ENCODE peak calls at places on chromosomes 5 and 9, in six cellular contexts. One of them, this sample, is unnamed.

GRCh38 chr9:125889524-125890473 is 142.6 kb downstream of the PBX3 start:
- DNase-seq in Panc1: no peak
- DNase-seq in astrocyte of the spinal cord: peak
- DNase-seq in heart right ventricle: peak
- DNase-seq in GM10248: peak
- DNase-seq in T-cell: peak
- DNase-seq in this sample: peak

GRCh38 chr9:85527331-85528015 is 214.3 kb downstream of the AGTPBP1 start:
- DNase-seq in astrocyte of the spinal cord: no peak
- DNase-seq in GM10248: no peak
- DNase-seq in Panc1: no peak
- DNase-seq in T-cell: no peak
- DNase-seq in heart right ventricle: peak
- DNase-seq in this sample: no peak

GRCh38 chr9:77028478-77028877 is 9.0 kb downstream of the FOXB2 start:
- DNase-seq in Panc1: no peak
- DNase-seq in heart right ventricle: no peak
- DNase-seq in T-cell: no peak
- DNase-seq in GM10248: no peak
- DNase-seq in astrocyte of the spinal cord: no peak
- DNase-seq in this sample: no peak

GRCh38 chr5:76192837-76193236 is 109.7 kb downstream of the SV2C start:
- DNase-seq in Panc1: no peak
- DNase-seq in GM10248: no peak
- DNase-seq in T-cell: no peak
- DNase-seq in heart right ventricle: no peak
- DNase-seq in astrocyte of the spinal cord: no peak
- DNase-seq in this sample: no peak

GRCh38 chr5:16081376-16081775 is 98.2 kb downstream of the MARCHF11 start:
- DNase-seq in heart right ventricle: no peak
- DNase-seq in GM10248: no peak
- DNase-seq in Panc1: no peak
- DNase-seq in astrocyte of the spinal cord: no peak
- DNase-seq in T-cell: no peak
- DNase-seq in this sample: no peak

GRCh38 chr5:50711280-50711679 is 44.8 kb downstream of the PARP8 start:
- DNase-seq in heart right ventricle: peak
- DNase-seq in T-cell: peak
- DNase-seq in GM10248: peak
- DNase-seq in Panc1: no peak
- DNase-seq in astrocyte of the spinal cord: peak
- DNase-seq in this sample: peak

GRCh38 chr9:12640021-12640587 is 53.1 kb upstream of the TYRP1 start:
- DNase-seq in astrocyte of the spinal cord: peak
- DNase-seq in T-cell: no peak
- DNase-seq in GM10248: no peak
- DNase-seq in heart right ventricle: no peak
- DNase-seq in Panc1: no peak
- DNase-seq in this sample: peak

GRCh38 chr5:179261301-179262125 is 83.7 kb downstream of the ADAMTS2 start:
- DNase-seq in heart right ventricle: no peak
- DNase-seq in GM10248: no peak
- DNase-seq in astrocyte of the spinal cord: no peak
- DNase-seq in Panc1: no peak
- DNase-seq in T-cell: no peak
- DNase-seq in this sample: no peak

GRCh38 chr5:131957721-131958483 is 12.4 kb upstream of the MEIKIN start:
- DNase-seq in astrocyte of the spinal cord: no peak
- DNase-seq in T-cell: no peak
- DNase-seq in Panc1: no peak
- DNase-seq in heart right ventricle: no peak
- DNase-seq in GM10248: no peak
- DNase-seq in this sample: no peak

GRCh38 chr9:95009459-95009858 is 283.0 kb downstream of the AOPEP start:
- DNase-seq in astrocyte of the spinal cord: no peak
- DNase-seq in T-cell: no peak
- DNase-seq in heart right ventricle: no peak
- DNase-seq in Panc1: no peak
- DNase-seq in GM10248: no peak
- DNase-seq in this sample: no peak

GRCh38 chr5:90546216-90546837 is 12.3 kb upstream of the ADGRV1 start:
- DNase-seq in Panc1: no peak
- DNase-seq in T-cell: no peak
- DNase-seq in astrocyte of the spinal cord: no peak
- DNase-seq in GM10248: no peak
- DNase-seq in heart right ventricle: no peak
- DNase-seq in this sample: no peak

GRCh38 chr9:27426717-27427645 is 97.1 kb upstream of the IFNK start:
- DNase-seq in Panc1: no peak
- DNase-seq in astrocyte of the spinal cord: peak
- DNase-seq in heart right ventricle: no peak
- DNase-seq in T-cell: no peak
- DNase-seq in GM10248: no peak
- DNase-seq in this sample: no peak

GRCh38 chr9:112487008-112487798 is 576 bp downstream of the KIAA1958 start:
- DNase-seq in Panc1: no peak
- DNase-seq in GM10248: peak
- DNase-seq in heart right ventricle: peak
- DNase-seq in astrocyte of the spinal cord: peak
- DNase-seq in T-cell: peak
- DNase-seq in this sample: peak

GRCh38 chr5:68225188-68225910 is 9.8 kb downstream of the PIK3R1 start:
- DNase-seq in GM10248: no peak
- DNase-seq in astrocyte of the spinal cord: peak
- DNase-seq in heart right ventricle: peak
- DNase-seq in Panc1: no peak
- DNase-seq in T-cell: no peak
- DNase-seq in this sample: no peak

GRCh38 chr5:14628346-14628745 is 36.2 kb upstream of the OTULIN start:
- DNase-seq in T-cell: peak
- DNase-seq in heart right ventricle: peak
- DNase-seq in astrocyte of the spinal cord: peak
- DNase-seq in GM10248: peak
- DNase-seq in Panc1: no peak
- DNase-seq in this sample: peak

GRCh38 chr5:133953568-133954145 is 14.8 kb downstream of the C5orf15 start:
- DNase-seq in T-cell: no peak
- DNase-seq in heart right ventricle: no peak
- DNase-seq in astrocyte of the spinal cord: peak
- DNase-seq in Panc1: no peak
- DNase-seq in GM10248: no peak
- DNase-seq in this sample: no peak

GRCh38 chr9:124600407-124600806 is 93.2 kb upstream of the NR5A1 start:
- DNase-seq in astrocyte of the spinal cord: no peak
- DNase-seq in Panc1: no peak
- DNase-seq in heart right ventricle: no peak
- DNase-seq in GM10248: no peak
- DNase-seq in T-cell: no peak
- DNase-seq in this sample: no peak

GRCh38 chr9:15576350-15577050 is 23.7 kb downstream of the CCDC171 start:
- DNase-seq in Panc1: no peak
- DNase-seq in heart right ventricle: no peak
- DNase-seq in GM10248: no peak
- DNase-seq in astrocyte of the spinal cord: no peak
- DNase-seq in T-cell: no peak
- DNase-seq in this sample: no peak

GRCh38 chr9:126907058-126907457 is 7.5 kb upstream of the RALGPS1 start:
- DNase-seq in T-cell: no peak
- DNase-seq in GM10248: no peak
- DNase-seq in Panc1: no peak
- DNase-seq in astrocyte of the spinal cord: no peak
- DNase-seq in heart right ventricle: no peak
- DNase-seq in this sample: no peak

GRCh38 chr9:75626860-75627259 is 263.6 kb upstream of the PCSK5 start:
- DNase-seq in Panc1: no peak
- DNase-seq in heart right ventricle: no peak
- DNase-seq in GM10248: no peak
- DNase-seq in T-cell: no peak
- DNase-seq in astrocyte of the spinal cord: peak
- DNase-seq in this sample: no peak

GRCh38 chr5:173397531-173397930 is 69.3 kb upstream of the STC2 start:
- DNase-seq in Panc1: no peak
- DNase-seq in heart right ventricle: no peak
- DNase-seq in T-cell: no peak
- DNase-seq in astrocyte of the spinal cord: no peak
- DNase-seq in GM10248: no peak
- DNase-seq in this sample: no peak

GRCh38 chr9:107976767-107977166 is 487.2 kb upstream of the KLF4 start:
- DNase-seq in T-cell: no peak
- DNase-seq in heart right ventricle: peak
- DNase-seq in astrocyte of the spinal cord: no peak
- DNase-seq in Panc1: no peak
- DNase-seq in GM10248: no peak
- DNase-seq in this sample: no peak

GRCh38 chr5:4730279-4730678 is 409.9 kb upstream of the ADAMTS16 start:
- DNase-seq in T-cell: no peak
- DNase-seq in GM10248: no peak
- DNase-seq in Panc1: no peak
- DNase-seq in astrocyte of the spinal cord: no peak
- DNase-seq in heart right ventricle: no peak
- DNase-seq in this sample: no peak

GRCh38 chr5:150122158-150122510 is 33.5 kb downstream of the PDGFRB start:
- DNase-seq in heart right ventricle: no peak
- DNase-seq in T-cell: no peak
- DNase-seq in GM10248: peak
- DNase-seq in astrocyte of the spinal cord: no peak
- DNase-seq in Panc1: no peak
- DNase-seq in this sample: peak

GRCh38 chr5:58752030-58752429 is 169.2 kb downstream of the RAB3C start:
- DNase-seq in Panc1: no peak
- DNase-seq in heart right ventricle: no peak
- DNase-seq in astrocyte of the spinal cord: no peak
- DNase-seq in T-cell: no peak
- DNase-seq in GM10248: no peak
- DNase-seq in this sample: no peak

GRCh38 chr9:79572032-79572890 is 496 bp downstream of the TLE4 start:
- DNase-seq in T-cell: peak
- DNase-seq in heart right ventricle: no peak
- DNase-seq in astrocyte of the spinal cord: peak
- DNase-seq in Panc1: no peak
- DNase-seq in GM10248: peak
- DNase-seq in this sample: peak

GRCh38 chr5:152689275-152689711 is 284.2 kb upstream of the NMUR2 start:
- DNase-seq in astrocyte of the spinal cord: no peak
- DNase-seq in Panc1: no peak
- DNase-seq in heart right ventricle: no peak
- DNase-seq in T-cell: no peak
- DNase-seq in GM10248: no peak
- DNase-seq in this sample: no peak

GRCh38 chr9:78023003-78023741 is 8.4 kb downstream of the GNAQ start:
- DNase-seq in T-cell: no peak
- DNase-seq in Panc1: no peak
- DNase-seq in astrocyte of the spinal cord: peak
- DNase-seq in GM10248: no peak
- DNase-seq in heart right ventricle: no peak
- DNase-seq in this sample: no peak

GRCh38 chr9:6090272-6090671 is 74.8 kb upstream of the RANBP6 start:
- DNase-seq in T-cell: no peak
- DNase-seq in astrocyte of the spinal cord: no peak
- DNase-seq in heart right ventricle: peak
- DNase-seq in Panc1: no peak
- DNase-seq in GM10248: no peak
- DNase-seq in this sample: no peak

GRCh38 chr5:116395708-116396203 is 178.9 kb downstream of the SEMA6A start:
- DNase-seq in T-cell: no peak
- DNase-seq in astrocyte of the spinal cord: no peak
- DNase-seq in GM10248: no peak
- DNase-seq in heart right ventricle: no peak
- DNase-seq in Panc1: no peak
- DNase-seq in this sample: no peak

GRCh38 chr5:1466631-1467265 is 21.5 kb upstream of the SLC6A3 start:
- DNase-seq in astrocyte of the spinal cord: no peak
- DNase-seq in GM10248: no peak
- DNase-seq in T-cell: no peak
- DNase-seq in heart right ventricle: no peak
- DNase-seq in Panc1: no peak
- DNase-seq in this sample: no peak

GRCh38 chr5:123538670-123539459 is 26.9 kb downstream of the CSNK1G3 start:
- DNase-seq in T-cell: no peak
- DNase-seq in astrocyte of the spinal cord: no peak
- DNase-seq in Panc1: no peak
- DNase-seq in GM10248: no peak
- DNase-seq in heart right ventricle: no peak
- DNase-seq in this sample: no peak

GRCh38 chr5:39608024-39608423 is 183.2 kb upstream of the DAB2 start:
- DNase-seq in Panc1: no peak
- DNase-seq in T-cell: no peak
- DNase-seq in astrocyte of the spinal cord: no peak
- DNase-seq in GM10248: peak
- DNase-seq in heart right ventricle: no peak
- DNase-seq in this sample: peak

GRCh38 chr9:129405831-129406220 is 215.1 kb downstream of the C9orf50 start:
- DNase-seq in T-cell: no peak
- DNase-seq in heart right ventricle: no peak
- DNase-seq in astrocyte of the spinal cord: no peak
- DNase-seq in Panc1: no peak
- DNase-seq in GM10248: no peak
- DNase-seq in this sample: no peak

GRCh38 chr9:134210908-134211810 is 46.8 kb upstream of the RNU6ATAC start:
- DNase-seq in GM10248: no peak
- DNase-seq in heart right ventricle: peak
- DNase-seq in astrocyte of the spinal cord: no peak
- DNase-seq in T-cell: no peak
- DNase-seq in Panc1: no peak
- DNase-seq in this sample: no peak

GRCh38 chr9:98873535-98874432 is 66.3 kb downstream of the GALNT12 start:
- DNase-seq in astrocyte of the spinal cord: peak
- DNase-seq in heart right ventricle: no peak
- DNase-seq in Panc1: no peak
- DNase-seq in T-cell: no peak
- DNase-seq in GM10248: no peak
- DNase-seq in this sample: no peak

GRCh38 chr9:107504585-107505455 is 15.3 kb upstream of the KLF4 start:
- DNase-seq in T-cell: no peak
- DNase-seq in heart right ventricle: no peak
- DNase-seq in Panc1: peak
- DNase-seq in GM10248: no peak
- DNase-seq in astrocyte of the spinal cord: peak
- DNase-seq in this sample: no peak

GRCh38 chr5:99191181-99191775 is 262.5 kb upstream of the CHD1 start:
- DNase-seq in astrocyte of the spinal cord: peak
- DNase-seq in T-cell: no peak
- DNase-seq in heart right ventricle: no peak
- DNase-seq in Panc1: no peak
- DNase-seq in GM10248: no peak
- DNase-seq in this sample: no peak

GRCh38 chr9:6302417-6302816 is 25.8 kb upstream of the TPD52L3 start:
- DNase-seq in astrocyte of the spinal cord: no peak
- DNase-seq in GM10248: no peak
- DNase-seq in Panc1: no peak
- DNase-seq in T-cell: no peak
- DNase-seq in heart right ventricle: no peak
- DNase-seq in this sample: no peak